ENCODE peak calls at places on chromosomes 6 and 20, in nine cellular contexts. H, D, C, U, B, J, M, T and N are unnamed samples.

GRCh38 chr6:158706369-158706982 is 56.6 kb downstream of the SYTL3 start:
- DNase-seq in T (no peak), H (peak; percentile 64), M (peak; percentile 61), U (peak; percentile 49), J (peak; percentile 70), B (no peak), C (peak; percentile 39), D (peak; percentile 51), N (no peak)

GRCh38 chr6:14881399-14881798 is 364.5 kb upstream of the JARID2 start:
- DNase-seq in C (no peak), B (no peak), J (no peak), T (no peak), H (no peak), D (peak; percentile 87), M (no peak), U (no peak), N (no peak)

GRCh38 chr6:166520905-166521834 is 65.3 kb downstream of the RAMACL start:
- DNase-seq in T (no peak), J (no peak), U (no peak), M (no peak), B (no peak), H (no peak), C (no peak), D (peak; percentile 50), N (no peak)

GRCh38 chr6:150599199-150600002 is at the start of gene PLEKHG1:
- DNase-seq in B (peak; percentile 83), C (peak; percentile 36), M (peak; percentile 83), U (peak; percentile 83), J (peak; percentile 92), H (peak; percentile 39), D (no peak), T (no peak), N (no peak)

GRCh38 chr20:63186528-63187316 is 29.2 kb downstream of the YTHDF1 start:
- DNase-seq in D (no peak), T (no peak), C (no peak), M (peak; percentile 40), U (no peak), B (no peak), J (no peak), H (no peak), N (no peak)

GRCh38 chr6:164581563-164581962 is 727.8 kb downstream of the C6orf118 start:
- DNase-seq in U (no peak), C (no peak), D (no peak), J (no peak), M (no peak), T (no peak), B (no peak), H (no peak), N (no peak)

GRCh38 chr20:18705490-18705889 is 108.1 kb upstream of the SCP2D1 start:
- DNase-seq in B (no peak), T (no peak), J (no peak), H (no peak), D (peak; percentile 97), M (no peak), C (no peak), U (no peak), N (no peak)

GRCh38 chr6:152110878-152111820 is 303.7 kb downstream of the ESR1 start:
- DNase-seq in C (no peak), D (no peak), H (no peak), J (no peak), M (no peak), B (no peak), T (peak; percentile 72), U (peak; percentile 63), N (no peak)

GRCh38 chr20:50292324-50293243 is 102.0 kb downstream of the CEBPB start:
- DNase-seq in B (peak; percentile 95), U (peak; percentile 90), C (peak; percentile 97), J (peak; percentile 79), T (peak; percentile 96), D (peak; percentile 99), H (peak; percentile 78), M (peak; percentile 91), N (peak; percentile 27)

GRCh38 chr6:165308926-165309731 is at the start of gene C6orf118:
- DNase-seq in D (peak; percentile 59), C (no peak), T (no peak), J (no peak), H (peak; percentile 8), U (peak; percentile 59), B (no peak), M (no peak), N (no peak)

GRCh38 chr6:139879823-139880356 is 505.4 kb upstream of the CITED2 start:
- DNase-seq in H (no peak), D (no peak), T (no peak), J (no peak), C (no peak), U (no peak), M (no peak), B (no peak), N (no peak)

GRCh38 chr6:83891586-83891985 is 32.1 kb downstream of the CYB5R4 start:
- DNase-seq in C (no peak), U (no peak), H (no peak), B (no peak), M (no peak), J (no peak), T (no peak), D (no peak), N (no peak)

GRCh38 chr6:109305028-109305427 is 77.2 kb downstream of the CD164 start:
- DNase-seq in D (no peak), C (no peak), H (no peak), U (no peak), T (no peak), B (no peak), J (no peak), M (no peak), N (no peak)

GRCh38 chr6:96899019-96899418 is 1.3 kb upstream of the NDUFAF4 start:
- DNase-seq in D (peak; percentile 55), B (no peak), C (no peak), J (no peak), H (peak; percentile 19), T (no peak), M (no peak), U (no peak), N (no peak)

GRCh38 chr20:61387204-61387958 is 135.3 kb downstream of the CDH4 start:
- DNase-seq in M (no peak), H (peak; percentile 39), D (peak; percentile 41), J (no peak), C (no peak), U (no peak), T (no peak), B (no peak), N (no peak)

GRCh38 chr6:163180874-163181541 is 233.5 kb upstream of the QKI start:
- DNase-seq in C (peak; percentile 74), H (peak; percentile 12), D (no peak), B (no peak), M (peak; percentile 77), J (no peak), T (peak; percentile 89), U (peak; percentile 80), N (no peak)

DNA sequence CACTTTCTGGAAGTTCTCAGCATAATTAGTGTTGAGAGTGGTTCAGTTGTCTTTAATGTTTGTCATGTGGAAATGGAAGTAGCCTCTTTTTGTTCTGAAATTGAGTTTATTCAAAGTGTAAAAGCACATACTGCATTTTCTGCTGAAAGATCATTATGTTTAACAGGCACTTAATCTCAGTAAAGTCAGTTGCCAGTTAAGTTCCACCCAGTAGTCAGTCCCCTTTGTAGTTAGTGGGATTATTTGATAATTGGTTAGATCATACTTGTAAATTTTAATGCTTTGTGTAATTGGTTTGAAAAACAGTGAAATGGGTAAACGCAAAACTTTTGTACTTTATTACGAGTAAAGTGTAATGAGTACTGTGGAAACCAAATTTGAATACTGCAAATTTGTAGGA is 4.2 kb downstream of the SRSF6 start:
- DNase-seq in T (no peak), D (no peak), H (no peak), M (no peak), B (no peak), J (no peak), C (no peak), U (no peak), N (no peak)
- TF ChIP-seq POLR2A in T (no peak), D (peak; percentile 30), H (no peak), M (no peak), B (no peak), J (no peak), C (no peak), U (no peak), N (no peak)

GRCh38 chr20:58976095-58976730 is 4.8 kb upstream of the NELFCD start:
- DNase-seq in T (no peak), B (no peak), D (peak; percentile 6), C (no peak), H (no peak), J (no peak), U (no peak), M (no peak), N (no peak)
- H3K27ac ChIP-seq in T (no peak overlapping the region), B (no peak overlapping the region), D (no peak overlapping the region), C (no peak overlapping the region), H (no peak overlapping the region), J (no peak overlapping the region), U (no peak overlapping the region), M (no peak overlapping the region), N (no peak overlapping the region)

GRCh38 chr20:49037962-49038387 is 8.1 kb upstream of the CSE1L start:
- DNase-seq in T (no peak), M (no peak), D (peak; percentile 4), J (no peak), B (no peak), H (no peak), C (no peak), U (no peak), N (no peak)
- TF ChIP-seq CTCF in T (no peak), M (no peak), D (no peak), J (no peak), B (no peak), H (no peak), C (no peak), U (no peak), N (no peak)

GRCh38 chr6:57315851-57316250 is 1.6 kb upstream of the PRIM2 start:
- DNase-seq in D (no peak), J (no peak), T (no peak), M (no peak), H (no peak), C (no peak), U (no peak), B (no peak), N (no peak)

GRCh38 chr6:57313009-57313408 is 4.4 kb upstream of the PRIM2 start:
- DNase-seq in T (no peak), U (no peak), M (no peak), B (no peak), H (no peak), D (no peak), J (no peak), C (no peak), N (no peak)

GRCh38 chr6:57317060-57317943 is at the start of gene PRIM2:
- DNase-seq in U (peak; percentile 83), C (peak; percentile 67), T (peak; percentile 94), M (peak; percentile 88), B (peak; percentile 87), H (peak; percentile 83), J (peak; percentile 86), D (peak; percentile 76), N (peak; percentile 42)

GRCh38 chr6:57313711-57314471 is 3.5 kb upstream of the PRIM2 start:
- DNase-seq in B (no peak), T (no peak), U (no peak), H (peak; percentile 50), M (no peak), D (peak; percentile 98), C (no peak), J (no peak), N (no peak)

DNA sequence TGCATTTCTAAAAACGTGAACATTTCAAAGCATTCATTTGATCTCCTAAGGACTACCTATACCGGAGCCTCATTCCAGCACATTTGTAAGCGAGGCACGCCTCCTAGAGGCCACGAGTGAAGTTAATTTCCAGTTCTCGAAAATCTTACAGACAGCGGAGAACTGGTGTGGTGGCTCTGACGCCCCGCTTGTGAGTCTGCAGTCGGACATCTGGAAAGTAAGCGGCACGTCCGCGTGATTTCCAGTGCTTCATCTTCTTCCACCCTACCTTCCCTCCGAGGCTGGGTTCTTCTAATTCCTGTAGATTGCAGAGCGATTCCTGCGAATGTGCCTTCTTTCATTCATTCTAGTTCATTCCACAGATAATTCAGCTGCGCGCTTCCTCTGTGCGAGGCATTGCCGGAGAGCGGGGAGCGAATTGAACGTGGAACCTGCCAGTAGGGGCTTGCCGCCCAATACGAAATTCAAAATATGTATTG is 810 bp upstream of the PRIM2 start:
- DNase-seq in H (peak; percentile 85), M (peak; percentile 81), T (no peak), J (peak; percentile 82), D (peak; percentile 92), C (peak; percentile 60), B (peak; percentile 84), U (peak; percentile 77), N (peak; percentile 28)
- TF ChIP-seq POLR2A in H (no peak), M (no peak), T (no peak), J (no peak), D (peak; percentile 63), C (no peak), B (no peak), U (no peak), N (no peak)